ENCODE peak calls at places on chromosomes 3 and 15, in seven cellular contexts. B is left ventricle myocardium inferior, X is ascending aorta, C is foreskin keratinocyte, T is cardiac muscle cell, L is tibial artery, F is transverse colon. V is an unnamed sample.

GRCh38 chr3:9311265-9311664 is 51.6 kb upstream of the THUMPD3 start:
- DNase-seq in B (no peak), C (no peak), T (no peak), X (no peak), L (no peak), F (no peak), V (no peak)

GRCh38 chr15:52159645-52160044 is 31.5 kb downstream of the GNB5 start:
- DNase-seq in B (no peak), L (no peak), T (no peak), C (no peak), X (no peak), F (no peak), V (no peak)

GRCh38 chr3:142165194-142165593 is 15.8 kb upstream of the TFDP2 start:
- DNase-seq in X (no peak), T (no peak), L (no peak), F (no peak), B (no peak), C (no peak), V (no peak)

GRCh38 chr3:169545606-169546005 is 117.9 kb downstream of the MECOM start:
- DNase-seq in X (no peak), T (peak; percentile 31), F (no peak), B (no peak), C (no peak), L (no peak), V (no peak)

GRCh38 chr3:125957674-125958510 is 11.1 kb upstream of the ROPN1B start:
- DNase-seq in B (no peak), L (no peak), F (no peak), C (no peak), X (no peak), T (no peak), V (no peak)

GRCh38 chr15:68806220-68807105 is 14.2 kb downstream of the ANP32A start:
- DNase-seq in X (peak; percentile 27), B (no peak), F (peak; percentile 5), C (no peak), L (peak; percentile 5), T (no peak), V (no peak)

GRCh38 chr3:19946291-19946831 is 536 bp upstream of the RAB5A start:
- DNase-seq in C (no peak), T (peak; percentile 5), B (no peak), F (no peak), X (peak; percentile 64), L (no peak), V (peak; percentile 2)

GRCh38 chr3:51955893-51956770 is 951 bp downstream of the GPR62 start:
- DNase-seq in F (peak; percentile 52), X (peak; percentile 78), T (peak; percentile 83), B (peak; percentile 58), L (no peak), C (no peak), V (no peak)

GRCh38 chr15:99017322-99017701 is 9.7 kb upstream of the PGPEP1L start:
- DNase-seq in F (no peak), C (no peak), B (no peak), T (no peak), X (no peak), L (no peak), V (no peak)

GRCh38 chr3:126960604-126960995 is 22.3 kb upstream of the PLXNA1 start:
- DNase-seq in X (no peak), C (no peak), L (no peak), F (no peak), T (no peak), B (peak; percentile 55), V (no peak)

GRCh38 chr3:126961191-126961790 is 21.6 kb upstream of the PLXNA1 start:
- DNase-seq in B (peak; percentile 83), T (peak; percentile 79), X (peak; percentile 89), L (peak; percentile 89), C (peak; percentile 70), F (peak; percentile 43), V (peak; percentile 70)

GRCh38 chr3:126959144-126959920 is 23.6 kb upstream of the PLXNA1 start:
- DNase-seq in L (no peak), T (no peak), F (no peak), X (no peak), B (peak; percentile 3), C (no peak), V (no peak)

GRCh38 chr3:126958638-126959085 is 24.3 kb upstream of the PLXNA1 start:
- DNase-seq in X (no peak), B (peak; percentile 0), T (no peak), L (no peak), F (no peak), C (no peak), V (no peak)

DNA sequence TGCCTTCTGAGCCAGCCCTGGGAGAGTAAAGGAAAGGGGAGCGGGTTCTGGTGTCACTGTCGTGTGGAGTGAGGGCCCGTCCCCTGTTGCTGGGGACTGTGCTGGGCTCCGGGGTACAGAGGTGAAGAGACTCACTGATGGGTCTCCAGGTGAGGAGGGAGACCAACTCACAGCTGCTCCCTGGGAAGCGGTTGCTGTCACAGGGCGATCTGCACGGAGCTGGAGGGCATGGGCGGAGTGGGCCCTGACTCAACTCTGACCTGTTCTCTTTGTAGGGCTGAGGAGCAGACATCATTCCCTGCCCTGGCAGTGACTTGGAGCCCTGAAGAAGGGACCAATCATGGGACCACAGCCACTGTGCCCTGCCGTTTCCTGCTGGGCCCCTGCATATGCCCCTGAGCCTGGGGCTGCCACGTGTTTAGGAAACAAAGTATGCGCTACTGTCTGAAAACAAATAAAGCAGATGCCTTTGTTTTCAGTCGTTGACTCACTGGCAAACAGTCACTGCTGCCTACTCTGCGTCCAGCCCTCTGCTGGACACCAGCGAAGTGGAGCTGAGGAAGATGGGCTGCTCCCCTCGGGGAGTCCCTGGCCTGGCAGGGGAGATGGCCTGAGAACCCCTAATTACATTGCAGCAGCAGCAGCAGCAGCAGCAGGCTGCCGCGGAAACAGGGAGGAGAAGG is 22.9 kb upstream of the PLXNA1 start:
- DNase-seq in T (peak; percentile 43), B (peak; percentile 9), L (no peak), F (no peak), C (peak; percentile 42), X (no peak), V (no peak)
- H3K27ac ChIP-seq in T (no peak overlapping the region), B (peak overlapping the region; percentile 79), L (no peak overlapping the region), F (no peak overlapping the region), C (no peak overlapping the region), X (peak overlapping the region; percentile 61), V (no peak overlapping the region)

GRCh38 chr15:74038707-74039655 is 43.4 kb downstream of the GOLGA6A start:
- DNase-seq in L (no peak), C (no peak), F (no peak), T (peak; percentile 65), B (no peak), X (peak; percentile 66), V (no peak)
- H3K27ac ChIP-seq in L (peak overlapping the region; percentile 56), C (no peak overlapping the region), F (peak overlapping the region; percentile 6), T (peak overlapping the region; percentile 12), B (peak overlapping the region; percentile 72), X (peak overlapping the region; percentile 63), V (peak overlapping the region; percentile 80)

GRCh38 chr3:49255686-49256085 is 21.3 kb downstream of the C3orf62 start:
- DNase-seq in X (no peak), B (no peak), T (no peak), L (no peak), C (no peak), F (no peak), V (no peak)

GRCh38 chr3:49256152-49256551 is 20.9 kb downstream of the C3orf62 start:
- DNase-seq in B (no peak), F (peak; percentile 25), C (no peak), T (no peak), L (no peak), X (no peak), V (no peak)

GRCh38 chr3:49260711-49261357 is 16.2 kb downstream of the C3orf62 start:
- DNase-seq in X (no peak), F (no peak), L (no peak), B (no peak), C (no peak), T (peak; percentile 34), V (no peak)

GRCh38 chr3:49255112-49255511 is 21.9 kb downstream of the C3orf62 start:
- DNase-seq in X (no peak), C (no peak), B (no peak), F (no peak), T (peak; percentile 15), L (no peak), V (no peak)

GRCh38 chr3:49257187-49257586 is 19.8 kb downstream of the C3orf62 start:
- DNase-seq in F (no peak), B (no peak), T (no peak), X (no peak), C (no peak), L (no peak), V (no peak)
- H3K27ac ChIP-seq in F (no peak overlapping the region), B (no peak overlapping the region), T (no peak overlapping the region), X (no peak overlapping the region), C (no peak overlapping the region), L (no peak overlapping the region), V (no peak overlapping the region)

GRCh38 chr15:56047354-56047753 is 53.9 kb upstream of the NEDD4 start:
- DNase-seq in F (no peak), X (no peak), L (no peak), C (no peak), B (no peak), T (peak; percentile 17), V (no peak)
- H3K27ac ChIP-seq in F (no peak overlapping the region), X (no peak overlapping the region), L (no peak overlapping the region), C (no peak overlapping the region), B (no peak overlapping the region), T (no peak overlapping the region), V (no peak overlapping the region)

GRCh38 chr3:175940881-175941280 is 1081.7 kb downstream of the NAALADL2 start:
- DNase-seq in B (no peak), T (no peak), F (no peak), L (no peak), X (no peak), C (no peak), V (no peak)
- H3K27ac ChIP-seq in B (no peak overlapping the region), T (no peak overlapping the region), F (no peak overlapping the region), L (no peak overlapping the region), X (no peak overlapping the region), C (no peak overlapping the region), V (no peak overlapping the region)